ENCODE peak calls at places on chromosomes 2 and 18, in four cellular contexts. Z, N, O and U are unnamed samples.

GRCh38 chr2:197251576-197251975 is 59.0 kb downstream of the ANKRD44 start:
- DNase-seq in Z (no peak), N (no peak), O (no peak), U (no peak)

GRCh38 chr2:85189606-85190270 is 56.5 kb downstream of the TCF7L1 start:
- DNase-seq in Z (no peak), N (peak; percentile 65), O (peak; percentile 15), U (no peak)

GRCh38 chr18:77059294-77059916 is 73.2 kb downstream of the MBP start:
- DNase-seq in Z (no peak), N (peak; percentile 72), O (peak; percentile 65), U (peak; percentile 51)

GRCh38 chr18:44507729-44508325 is 172.9 kb upstream of the SETBP1 start:
- DNase-seq in Z (peak; percentile 56), N (no peak), O (no peak), U (no peak)

GRCh38 chr2:32937602-32938450 is 8.9 kb upstream of the LTBP1 start:
- DNase-seq in Z (no peak), N (peak; percentile 64), O (no peak), U (peak; percentile 41)

GRCh38 chr2:66440011-66440542 is 5.2 kb downstream of the MEIS1 start:
- DNase-seq in Z (no peak), N (peak; percentile 22), O (no peak), U (peak; percentile 11)

GRCh38 chr2:240326246-240326645 is 109.2 kb upstream of the GPC1 start:
- DNase-seq in Z (no peak), N (no peak), O (no peak), U (peak; percentile 33)

GRCh38 chr2:18626256-18626668 is 36.9 kb upstream of the NT5C1B start:
- DNase-seq in Z (no peak), N (no peak), O (no peak), U (peak; percentile 34)

GRCh38 chr2:46776687-46777327 is 138.8 kb downstream of the MCFD2 start:
- DNase-seq in Z (peak; percentile 60), N (peak; percentile 78), O (peak; percentile 69), U (peak; percentile 58)

GRCh38 chr2:45267062-45267702 is 257.9 kb upstream of the SIX2 start:
- DNase-seq in Z (no peak), N (peak; percentile 34), O (peak; percentile 33), U (no peak)

GRCh38 chr2:20626698-20627471 is 24.0 kb downstream of the HS1BP3 start:
- DNase-seq in Z (peak; percentile 28), N (no peak), O (no peak), U (no peak)

GRCh38 chr2:131724019-131724418 is 196.3 kb downstream of the CCDC74A start:
- DNase-seq in Z (no peak), N (no peak), O (no peak), U (no peak)

GRCh38 chr2:17317439-17317976 is 200.7 kb downstream of the RAD51AP2 start:
- DNase-seq in Z (no peak), N (no peak), O (no peak), U (no peak)

GRCh38 chr2:5839563-5839962 is 147.4 kb downstream of the SOX11 start:
- DNase-seq in Z (no peak), N (no peak), O (no peak), U (no peak)

DNA sequence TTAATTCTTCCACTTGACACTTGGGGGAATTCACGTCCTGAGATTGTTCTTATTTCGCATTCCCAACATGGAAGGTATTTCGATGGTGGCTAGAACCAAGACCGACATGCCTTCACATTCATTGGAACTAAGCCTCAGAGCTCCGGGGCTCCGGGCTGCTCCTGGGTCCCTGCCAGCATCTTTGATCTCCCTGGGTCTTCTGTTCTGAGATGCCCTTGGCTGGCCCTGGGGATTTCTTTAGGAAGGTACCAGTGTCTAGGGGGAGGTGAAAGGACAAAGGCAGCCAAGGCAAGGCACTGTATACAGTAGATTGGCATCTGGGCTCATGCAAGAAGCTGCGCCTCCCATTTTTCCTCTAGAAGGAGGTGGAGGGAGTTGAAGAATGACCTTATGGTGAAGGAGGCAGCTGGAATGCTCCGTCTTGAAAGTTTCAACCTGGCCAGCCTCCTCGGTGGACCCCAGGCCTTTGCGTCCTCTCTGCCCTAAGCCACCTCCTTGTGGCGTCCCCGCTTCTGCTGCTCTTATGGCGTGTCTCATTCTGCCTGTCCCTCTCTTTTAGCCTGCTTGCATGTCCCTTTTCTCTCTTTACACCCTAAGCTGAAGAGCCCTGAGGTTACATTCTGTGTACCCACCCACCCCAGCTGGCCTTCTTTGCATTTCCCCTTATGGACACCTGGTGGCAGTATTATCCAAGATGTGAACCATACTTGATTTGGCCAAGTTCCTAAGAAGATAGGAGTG is 77.1 kb downstream of the DYSF start:
- DNase-seq in Z (no peak), N (peak; percentile 67), O (peak; percentile 48), U (peak; percentile 57)
- TF ChIP-seq CTCF in Z (peak; percentile 74), N (peak; percentile 69), O (peak; percentile 67), U (peak; percentile 43)

GRCh38 chr2:68834737-68835136 is 36.5 kb downstream of the BMP10 start:
- DNase-seq in Z (no peak), N (no peak), O (no peak), U (no peak)

GRCh38 chr2:68831688-68832087 is 39.5 kb downstream of the BMP10 start:
- DNase-seq in Z (no peak), N (no peak), O (no peak), U (no peak)

GRCh38 chr2:68833162-68833561 is 38.0 kb downstream of the BMP10 start:
- DNase-seq in Z (no peak), N (no peak), O (no peak), U (no peak)

GRCh38 chr2:68829764-68830163 is 41.4 kb downstream of the BMP10 start:
- DNase-seq in Z (no peak), N (no peak), O (no peak), U (no peak)

GRCh38 chr2:68832161-68832869 is 38.9 kb downstream of the BMP10 start:
- DNase-seq in Z (peak; percentile 78), N (peak; percentile 23), O (no peak), U (peak; percentile 41)
- H3K27ac ChIP-seq in Z (peak overlapping the region; percentile 83), N (peak overlapping the region; percentile 42), O (no peak overlapping the region), U (no peak overlapping the region)

GRCh38 chr18:11826836-11827235 is 24.4 kb upstream of the CHMP1B start:
- DNase-seq in Z (no peak), N (no peak), O (peak; percentile 34), U (no peak)
- TF ChIP-seq CTCF in Z (no peak), N (no peak), O (peak; percentile 82), U (no peak)

GRCh38 chr2:74416721-74417120 is 4.7 kb downstream of the C2orf81 start:
- DNase-seq in Z (no peak), N (no peak), O (no peak), U (no peak)
- H3K27ac ChIP-seq in Z (no peak overlapping the region), N (no peak overlapping the region), O (no peak overlapping the region), U (no peak overlapping the region)

GRCh38 chr2:158893474-158893873 is 75.0 kb upstream of the TANC1 start:
- DNase-seq in Z (no peak), N (no peak), O (no peak), U (no peak)

GRCh38 chr2:158893057-158893456 is 75.4 kb upstream of the TANC1 start:
- DNase-seq in Z (no peak), N (peak; percentile 21), O (no peak), U (peak; percentile 87)

GRCh38 chr2:158894078-158894477 is 74.4 kb upstream of the TANC1 start:
- DNase-seq in Z (no peak), N (no peak), O (peak; percentile 16), U (peak; percentile 75)

GRCh38 chr2:158890296-158890905 is 78.0 kb upstream of the TANC1 start:
- DNase-seq in Z (no peak), N (no peak), O (no peak), U (no peak)

GRCh38 chr2:158894572-158894971 is 73.9 kb upstream of the TANC1 start:
- DNase-seq in Z (no peak), N (no peak), O (no peak), U (no peak)
- TF ChIP-seq CTCF in Z (no peak), N (no peak), O (no peak), U (no peak)

DNA sequence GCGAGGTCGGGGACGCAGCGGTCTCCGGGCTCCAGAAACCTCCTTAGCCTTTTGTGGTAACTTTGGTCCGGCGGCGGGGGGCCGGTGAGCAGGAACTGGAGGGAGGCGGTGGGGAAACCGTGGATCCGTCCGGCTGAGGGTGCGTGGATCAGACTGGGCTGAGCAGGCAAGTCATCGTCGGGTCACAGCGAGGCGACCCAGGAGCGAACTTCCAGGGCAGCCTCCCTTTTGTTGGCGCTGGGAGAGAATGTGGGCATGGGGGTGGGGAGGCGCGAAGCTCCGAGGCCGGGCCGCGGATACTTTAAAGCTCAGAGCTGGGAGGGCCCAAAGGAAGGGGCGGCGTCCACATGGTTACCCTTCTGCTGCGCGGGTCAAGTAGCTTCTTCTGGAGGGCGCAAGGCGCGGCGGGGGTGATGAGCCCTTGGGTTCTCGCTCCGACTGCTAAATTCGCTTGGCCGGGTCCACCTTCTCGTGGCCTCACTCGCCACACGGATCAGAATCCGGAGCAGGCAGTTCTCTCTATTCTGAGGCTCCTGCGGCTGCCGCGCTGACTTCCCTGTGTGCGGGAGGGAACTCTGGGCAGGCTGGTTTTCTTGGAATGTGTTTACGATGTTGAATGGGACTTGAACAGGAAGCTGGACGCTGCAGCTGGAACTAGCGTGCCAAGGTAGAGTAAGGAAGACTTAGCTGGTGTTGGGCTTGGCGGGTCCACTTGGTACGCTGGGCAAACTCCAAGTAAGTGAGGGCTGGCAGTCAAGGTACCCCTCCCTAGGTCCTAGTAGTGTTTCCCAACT is 969 bp downstream of the GULP1 start:
- DNase-seq in Z (peak; percentile 84), N (peak; percentile 90), O (no peak), U (peak; percentile 23)
- H3K27ac ChIP-seq in Z (peak overlapping the region; percentile 94), N (peak overlapping the region; percentile 99), O (no peak overlapping the region), U (peak overlapping the region; percentile 85)

DNA sequence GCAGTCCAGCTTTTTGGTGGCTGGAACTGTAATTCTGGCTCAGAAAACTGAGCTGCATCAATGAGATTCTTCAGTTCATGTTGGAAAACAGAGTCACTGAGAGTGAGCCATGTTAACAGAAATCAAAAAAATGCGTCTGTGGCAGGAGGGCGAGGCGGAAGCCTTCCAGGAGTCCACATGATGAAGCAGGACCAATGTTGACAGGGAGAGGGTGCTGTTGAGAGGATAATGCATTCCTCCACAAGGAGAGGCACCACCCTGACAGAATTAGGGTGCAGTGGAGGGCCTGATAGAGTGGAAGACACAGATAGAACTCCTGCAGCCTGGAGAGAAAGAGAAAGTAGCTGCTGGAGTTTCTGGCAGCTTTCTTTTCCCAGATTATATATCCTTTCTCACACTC is 111.5 kb downstream of the MGAT5 start:
- DNase-seq in Z (no peak), N (no peak), O (no peak), U (no peak)
- TF ChIP-seq CTCF in Z (no peak), N (no peak), O (peak; percentile 42), U (no peak)

DNA sequence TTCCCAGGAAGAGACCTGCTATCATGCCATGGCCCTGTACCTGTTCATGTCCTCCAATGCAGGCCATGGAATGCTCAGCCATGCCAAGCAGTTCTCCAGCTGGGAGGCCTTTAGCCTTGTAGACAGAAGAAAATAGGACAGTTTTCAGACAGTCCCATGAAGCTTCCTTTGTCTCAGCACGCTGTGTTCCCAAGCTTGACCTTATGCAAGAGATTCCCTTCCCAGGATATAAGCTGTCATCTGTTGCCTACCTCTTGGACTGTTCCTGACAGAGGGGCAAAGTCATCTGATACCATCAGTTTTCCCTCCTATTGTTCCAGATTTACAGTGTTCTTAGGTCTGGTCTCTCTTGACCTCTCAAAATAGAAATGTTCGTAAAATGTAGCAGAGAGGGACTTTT is 96.6 kb upstream of the EML6 start:
- DNase-seq in Z (no peak), N (no peak), O (no peak), U (no peak)
- H3K27ac ChIP-seq in Z (peak overlapping the region; percentile 56), N (no peak overlapping the region), O (no peak overlapping the region), U (no peak overlapping the region)

GRCh38 chr2:112768432-112768831 is 4.0 kb upstream of the CKAP2L start:
- DNase-seq in Z (no peak), N (no peak), O (no peak), U (no peak)
- TF ChIP-seq CTCF in Z (no peak), N (no peak), O (no peak), U (no peak)